ENCODE peak calls at places on chromosomes 11 and 22, in ten cellular contexts. P is NCI-H2081; U is activated T-helper 9 cell treated with anti-CD3 and anti-CD28 coated beads, Interleukin-2, amount 50 U/mL, for 16 hours; J is mucosa of gallbladder; G is LoVo; B is NCI-H1417 treated with DMSO at 0.1 percent for 48 hours; F is activated T-cell treated with anti-CD3 and anti-CD28 coated beads for 1 hour; H is fibroblast of lung; Q is gastrocnemius medialis; A is CD8-positive, alpha-beta T cell. S is an unnamed sample.

GRCh38 chr22:25081409-25081824 is 118.2 kb upstream of the CRYBB3 start:
- DNase-seq in P (peak), U (no peak), J (peak), G (no peak), B (no peak), F (peak), H (peak), Q (no peak), A (peak), S (no peak)

GRCh38 chr11:73271936-73272679 is at the start of gene P2RY6:
- DNase-seq in P (peak), U (no peak), J (no peak), G (no peak), B (no peak), F (no peak), H (peak), Q (no peak), A (no peak), S (no peak)

GRCh38 chr22:49460662-49461371 is 366.9 kb downstream of the BRD1 start:
- DNase-seq in P (no peak), U (no peak), J (no peak), G (no peak), B (no peak), F (no peak), H (no peak), Q (no peak), A (no peak), S (no peak)

GRCh38 chr11:16936643-16937042 is 77.6 kb downstream of the PLEKHA7 start:
- DNase-seq in P (no peak), U (no peak), J (no peak), G (no peak), B (no peak), F (no peak), H (no peak), Q (no peak), A (no peak), S (no peak)

GRCh38 chr22:26707581-26707980 is 50.2 kb downstream of the MIAT start:
- DNase-seq in P (no peak), U (no peak), J (no peak), G (no peak), B (no peak), F (no peak), H (no peak), Q (no peak), A (no peak), S (no peak)

GRCh38 chr22:41538583-41538982 is 5.7 kb downstream of the POLR3H start:
- DNase-seq in P (no peak), U (no peak), J (no peak), G (no peak), B (no peak), F (no peak), H (no peak), Q (no peak), A (no peak), S (no peak)

GRCh38 chr11:33967451-33967850 is 75.6 kb upstream of the LMO2 start:
- DNase-seq in P (no peak), U (no peak), J (no peak), G (no peak), B (no peak), F (no peak), H (no peak), Q (no peak), A (no peak), S (no peak)

GRCh38 chr11:80241766-80242165 is 800.9 kb upstream of the TENM4 start:
- DNase-seq in P (no peak), U (no peak), J (no peak), G (no peak), B (no peak), F (no peak), H (no peak), Q (no peak), A (no peak), S (no peak)

GRCh38 chr22:38284042-38284402 is 11.2 kb upstream of the TMEM184B start:
- DNase-seq in P (no peak), U (no peak), J (peak), G (no peak), B (no peak), F (no peak), H (peak), Q (no peak), A (no peak), S (no peak)

GRCh38 chr11:36165638-36166389 is 123.4 kb downstream of the COMMD9 start:
- DNase-seq in P (peak), U (no peak), J (no peak), G (no peak), B (no peak), F (no peak), H (peak), Q (no peak), A (no peak), S (no peak)

GRCh38 chr11:709109-709997 is 3.3 kb downstream of the EPS8L2 start:
- DNase-seq in P (no peak), U (no peak), J (no peak), G (no peak), B (no peak), F (no peak), H (no peak), Q (no peak), A (no peak), S (no peak)

GRCh38 chr22:47777426-47777825 is 1015.0 kb downstream of the TBC1D22A start:
- DNase-seq in P (no peak), U (no peak), J (no peak), G (no peak), B (no peak), F (no peak), H (no peak), Q (no peak), A (no peak), S (no peak)

GRCh38 chr11:105456950-105457349 is 152.9 kb upstream of the GRIA4 start:
- DNase-seq in P (no peak), U (no peak), J (no peak), G (no peak), B (no peak), F (no peak), H (no peak), Q (no peak), A (no peak), S (no peak)

GRCh38 chr11:80724366-80724765 is 1283.5 kb upstream of the TENM4 start:
- DNase-seq in P (no peak), U (no peak), J (no peak), G (no peak), B (no peak), F (no peak), H (no peak), Q (no peak), A (no peak), S (no peak)

GRCh38 chr22:22388494-22388893 is 120.0 kb downstream of the ZNF280B start:
- DNase-seq in P (no peak), U (no peak), J (no peak), G (no peak), B (no peak), F (no peak), H (no peak), Q (no peak), A (no peak), S (no peak)

GRCh38 chr22:24965822-24966626 is 13.5 kb downstream of the KIAA1671 start:
- DNase-seq in P (no peak), U (no peak), J (peak), G (peak), B (no peak), F (no peak), H (no peak), Q (peak), A (no peak), S (no peak)

GRCh38 chr11:23688835-23689234 is 808.0 kb upstream of the LUZP2 start:
- DNase-seq in P (no peak), U (no peak), J (no peak), G (peak), B (no peak), F (no peak), H (peak), Q (no peak), A (no peak), S (no peak)

GRCh38 chr11:62267576-62267975 is 2.4 kb upstream of the SCGB2A2 start:
- DNase-seq in P (no peak), U (no peak), J (no peak), G (no peak), B (no peak), F (no peak), H (no peak), Q (no peak), A (no peak), S (no peak)

GRCh38 chr11:116376547-116376946 is 396.2 kb downstream of the BUD13 start:
- DNase-seq in P (peak), U (no peak), J (no peak), G (no peak), B (peak), F (no peak), H (no peak), Q (no peak), A (no peak), S (no peak)

GRCh38 chr11:121038642-121039409 is 14.9 kb downstream of the TBCEL start:
- DNase-seq in P (no peak), U (no peak), J (peak), G (no peak), B (no peak), F (no peak), H (no peak), Q (no peak), A (no peak), S (no peak)

GRCh38 chr11:133910101-133910500 is 46.7 kb downstream of the IGSF9B start:
- DNase-seq in P (no peak), U (no peak), J (no peak), G (no peak), B (no peak), F (no peak), H (no peak), Q (no peak), A (no peak), S (no peak)

GRCh38 chr11:124143034-124143433 is 27.8 kb downstream of the VWA5A start:
- DNase-seq in P (no peak), U (no peak), J (no peak), G (no peak), B (no peak), F (no peak), H (no peak), Q (no peak), A (no peak), S (no peak)

GRCh38 chr11:6606471-6607189 is 3.1 kb downstream of the ILK start:
- DNase-seq in P (peak), U (peak), J (peak), G (peak), B (no peak), F (peak), H (peak), Q (peak), A (no peak), S (peak)

GRCh38 chr11:90476442-90477007 is 253.7 kb upstream of the CHORDC1 start:
- DNase-seq in P (peak), U (peak), J (peak), G (peak), B (no peak), F (no peak), H (peak), Q (no peak), A (no peak), S (no peak)

GRCh38 chr22:50173221-50173982 is 2.9 kb downstream of the PANX2 start:
- DNase-seq in P (no peak), U (no peak), J (no peak), G (no peak), B (no peak), F (no peak), H (no peak), Q (no peak), A (no peak), S (no peak)

GRCh38 chr11:118618115-118618990 is 10.9 kb downstream of the PHLDB1 start:
- DNase-seq in P (no peak), U (no peak), J (peak), G (no peak), B (no peak), F (no peak), H (peak), Q (no peak), A (no peak), S (no peak)

GRCh38 chr22:39254789-39255298 is 10.1 kb upstream of the PDGFB start:
- DNase-seq in P (no peak), U (no peak), J (no peak), G (no peak), B (no peak), F (no peak), H (no peak), Q (peak), A (no peak), S (no peak)

GRCh38 chr11:95092549-95093324 is 3.1 kb downstream of the ENDOD1 start:
- DNase-seq in P (no peak), U (no peak), J (peak), G (peak), B (no peak), F (no peak), H (peak), Q (no peak), A (no peak), S (no peak)

GRCh38 chr22:45096256-45096907 is 67.3 kb upstream of the NUP50 start:
- DNase-seq in P (peak), U (peak), J (peak), G (peak), B (no peak), F (peak), H (peak), Q (no peak), A (peak), S (no peak)

GRCh38 chr11:27211370-27212127 is 151.5 kb downstream of the CCDC34 start:
- DNase-seq in P (no peak), U (no peak), J (no peak), G (no peak), B (no peak), F (no peak), H (no peak), Q (no peak), A (no peak), S (no peak)

GRCh38 chr11:110290591-110291334 is 5.7 kb downstream of the RDX start:
- DNase-seq in P (no peak), U (no peak), J (no peak), G (no peak), B (no peak), F (no peak), H (no peak), Q (no peak), A (no peak), S (no peak)

GRCh38 chr22:22616636-22617035 is 27.8 kb upstream of the GGTLC2 start:
- DNase-seq in P (no peak), U (no peak), J (no peak), G (no peak), B (no peak), F (no peak), H (no peak), Q (no peak), A (no peak), S (no peak)

GRCh38 chr11:27391336-27392015 is 28.5 kb upstream of the CCDC34 start:
- DNase-seq in P (no peak), U (no peak), J (no peak), G (peak), B (no peak), F (no peak), H (no peak), Q (no peak), A (no peak), S (no peak)

GRCh38 chr11:75264356-75264755 is 23.8 kb downstream of the TPBGL start:
- DNase-seq in P (no peak), U (no peak), J (no peak), G (no peak), B (no peak), F (no peak), H (no peak), Q (no peak), A (no peak), S (no peak)

GRCh38 chr11:94445641-94446040 is 44.4 kb upstream of the GPR83 start:
- DNase-seq in P (no peak), U (no peak), J (no peak), G (no peak), B (no peak), F (no peak), H (no peak), Q (no peak), A (no peak), S (no peak)

GRCh38 chr11:133082851-133083488 is 449.3 kb downstream of the OPCML start:
- DNase-seq in P (peak), U (peak), J (peak), G (no peak), B (no peak), F (no peak), H (peak), Q (no peak), A (peak), S (peak)

GRCh38 chr22:43396321-43396933 is 15.4 kb upstream of the MPPED1 start:
- DNase-seq in P (no peak), U (no peak), J (no peak), G (no peak), B (no peak), F (no peak), H (no peak), Q (no peak), A (no peak), S (no peak)

GRCh38 chr11:640021-640706 is 3.1 kb downstream of the DRD4 start:
- DNase-seq in P (no peak), U (no peak), J (no peak), G (no peak), B (no peak), F (no peak), H (no peak), Q (no peak), A (no peak), S (no peak)

GRCh38 chr11:23021287-23021863 is 161.1 kb upstream of the CCDC179 start:
- DNase-seq in P (peak), U (no peak), J (peak), G (peak), B (no peak), F (no peak), H (peak), Q (no peak), A (no peak), S (no peak)

S was measured in effector memory CD4-positive, alpha-beta T cell.